ENCODE peak calls at places on chromosomes 3 and 15, in nine cellular contexts. Z, P, V, H, D, C, X, L and W are unnamed samples.

GRCh38 chr3:185400340-185400667 is 37.4 kb downstream of the MAP3K13 start:
- DNase-seq in Z (no peak), P (no peak), V (no peak), H (no peak), D (no peak), C (no peak), X (no peak), L (no peak), W (no peak)

GRCh38 chr3:54853573-54854404 is 74.1 kb downstream of the LRTM1 start:
- DNase-seq in Z (peak), P (peak), V (peak), H (peak), D (peak), C (no peak), X (peak), L (peak), W (peak)

GRCh38 chr15:61834076-61834697 is 226.1 kb downstream of the VPS13C start:
- DNase-seq in Z (peak), P (peak), V (peak), H (peak), D (peak), C (peak), X (peak), L (peak), W (peak)

GRCh38 chr3:42653560-42654330 is at the start of gene ZBTB47:
- DNase-seq in Z (no peak), P (peak), V (no peak), H (peak), D (peak), C (no peak), X (peak), L (peak), W (peak)

GRCh38 chr3:193879099-193879863 is 256.7 kb upstream of the HES1 start:
- DNase-seq in Z (no peak), P (no peak), V (no peak), H (no peak), D (peak), C (no peak), X (no peak), L (peak), W (no peak)

GRCh38 chr15:38440353-38441129 is 13.4 kb upstream of the FAM98B start:
- DNase-seq in Z (peak), P (no peak), V (peak), H (peak), D (no peak), C (peak), X (peak), L (peak), W (peak)

GRCh38 chr3:81395739-81396138 is 365.7 kb downstream of the GBE1 start:
- DNase-seq in Z (no peak), P (no peak), V (no peak), H (no peak), D (no peak), C (no peak), X (no peak), L (peak), W (no peak)

GRCh38 chr15:58282060-58282708 is 144.0 kb downstream of the AQP9 start:
- DNase-seq in Z (no peak), P (no peak), V (no peak), H (no peak), D (no peak), C (no peak), X (no peak), L (peak), W (no peak)

GRCh38 chr3:81910244-81910852 is 148.9 kb upstream of the GBE1 start:
- DNase-seq in Z (peak), P (no peak), V (peak), H (no peak), D (no peak), C (peak), X (no peak), L (peak), W (peak)

GRCh38 chr3:78858910-78859309 is 908.9 kb downstream of the ROBO1 start:
- DNase-seq in Z (no peak), P (no peak), V (no peak), H (no peak), D (no peak), C (no peak), X (no peak), L (no peak), W (no peak)

GRCh38 chr15:71471347-71471746 is 339.0 kb upstream of the NR2E3 start:
- DNase-seq in Z (peak), P (no peak), V (no peak), H (no peak), D (no peak), C (no peak), X (no peak), L (no peak), W (no peak)

GRCh38 chr15:100591835-100592234 is 10.1 kb downstream of the LINS1 start:
- DNase-seq in Z (no peak), P (no peak), V (no peak), H (no peak), D (no peak), C (no peak), X (no peak), L (no peak), W (no peak)

GRCh38 chr3:177563792-177564191 is 366.5 kb upstream of the TBL1XR1 start:
- DNase-seq in Z (no peak), P (no peak), V (no peak), H (no peak), D (no peak), C (no peak), X (no peak), L (no peak), W (no peak)

GRCh38 chr3:37163262-37164020 is 10.9 kb downstream of the LRRFIP2 start:
- DNase-seq in Z (no peak), P (no peak), V (no peak), H (no peak), D (no peak), C (no peak), X (no peak), L (no peak), W (no peak)

GRCh38 chr15:101504866-101505609 is 15.5 kb upstream of the PCSK6 start:
- DNase-seq in Z (no peak), P (no peak), V (no peak), H (no peak), D (no peak), C (no peak), X (no peak), L (no peak), W (no peak)

GRCh38 chr3:170496026-170496867 is 77.6 kb downstream of the CLDN11 start:
- DNase-seq in Z (no peak), P (no peak), V (no peak), H (no peak), D (no peak), C (no peak), X (no peak), L (no peak), W (no peak)

GRCh38 chr3:99817047-99817436 is 620 bp upstream of the CMSS1 start:
- DNase-seq in Z (peak), P (no peak), V (peak), H (no peak), D (peak), C (no peak), X (no peak), L (no peak), W (peak)

GRCh38 chr3:59542276-59542675 is 492.5 kb upstream of the CFAP20DC start:
- DNase-seq in Z (no peak), P (no peak), V (no peak), H (no peak), D (no peak), C (no peak), X (no peak), L (no peak), W (no peak)

GRCh38 chr3:146747928-146748327 is 142.8 kb upstream of the PLSCR5 start:
- DNase-seq in Z (no peak), P (no peak), V (no peak), H (no peak), D (no peak), C (peak), X (no peak), L (no peak), W (no peak)

GRCh38 chr15:58538901-58539300 is 107.1 kb downstream of the LIPC start:
- DNase-seq in Z (no peak), P (no peak), V (no peak), H (no peak), D (no peak), C (no peak), X (no peak), L (no peak), W (no peak)

GRCh38 chr15:52789008-52789600 is 1.0 kb downstream of the ONECUT1 start:
- DNase-seq in Z (no peak), P (no peak), V (no peak), H (no peak), D (no peak), C (no peak), X (no peak), L (no peak), W (no peak)

GRCh38 chr3:21506061-21506460 is 244.9 kb downstream of the ZNF385D start:
- DNase-seq in Z (no peak), P (no peak), V (no peak), H (no peak), D (no peak), C (no peak), X (no peak), L (no peak), W (no peak)

GRCh38 chr15:64740361-64741170 is 34.8 kb downstream of the RBPMS2 start:
- DNase-seq in Z (peak), P (no peak), V (no peak), H (no peak), D (peak), C (no peak), X (peak), L (peak), W (peak)

GRCh38 chr3:152051501-152052404 is 178.3 kb downstream of the SUCNR1 start:
- DNase-seq in Z (no peak), P (no peak), V (no peak), H (no peak), D (no peak), C (no peak), X (no peak), L (no peak), W (no peak)

GRCh38 chr15:68354923-68355322 is 77.0 kb downstream of the ITGA11 start:
- DNase-seq in Z (no peak), P (no peak), V (no peak), H (no peak), D (no peak), C (peak), X (no peak), L (peak), W (no peak)

GRCh38 chr15:68791431-68792283 is 29.0 kb downstream of the ANP32A start:
- DNase-seq in Z (no peak), P (no peak), V (no peak), H (no peak), D (no peak), C (no peak), X (no peak), L (no peak), W (no peak)

GRCh38 chr15:50315814-50316630 is 39.0 kb downstream of the GABPB1 start:
- DNase-seq in Z (no peak), P (no peak), V (no peak), H (no peak), D (no peak), C (peak), X (no peak), L (peak), W (no peak)

GRCh38 chr3:192229866-192230265 is 497.5 kb downstream of the FGF12 start:
- DNase-seq in Z (no peak), P (no peak), V (no peak), H (no peak), D (no peak), C (no peak), X (no peak), L (no peak), W (no peak)

GRCh38 chr3:184505479-184505878 is 56.1 kb upstream of the EPHB3 start:
- DNase-seq in Z (no peak), P (no peak), V (no peak), H (no peak), D (no peak), C (no peak), X (no peak), L (no peak), W (no peak)

GRCh38 chr3:127988770-127989518 is 63.3 kb upstream of the SEC61A1 start:
- DNase-seq in Z (no peak), P (no peak), V (no peak), H (no peak), D (no peak), C (peak), X (no peak), L (no peak), W (no peak)

DNA sequence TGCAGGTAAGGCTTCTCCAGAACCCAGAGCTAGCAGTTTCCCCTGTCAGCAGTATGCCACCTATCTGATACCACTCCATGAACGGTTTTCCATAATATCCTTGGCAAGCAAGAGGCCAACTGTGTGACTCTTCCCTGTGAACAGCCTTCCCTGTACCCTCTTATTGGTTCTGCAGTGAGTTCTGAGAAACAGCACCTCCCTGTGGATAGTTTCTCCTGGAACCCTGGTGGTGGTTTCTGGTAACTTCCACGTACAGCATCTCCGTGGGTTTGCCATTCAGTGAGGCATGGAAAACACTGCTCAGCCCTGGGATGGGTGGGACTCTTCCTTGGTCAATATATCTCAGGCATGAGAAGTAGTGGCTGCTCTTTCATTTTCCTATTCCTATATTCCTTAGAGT is 19.4 kb upstream of the SERPINI2 start:
- DNase-seq in Z (no peak), P (no peak), V (no peak), H (no peak), D (no peak), C (peak), X (no peak), L (peak), W (no peak)
- TF ChIP-seq CTCF in Z (no peak), P (no peak), V (no peak), H (no peak), D (no peak), C (peak), X (no peak), L (peak), W (no peak)

GRCh38 chr3:136412307-136412706 is 162.2 kb downstream of the PCCB start:
- DNase-seq in Z (no peak), P (no peak), V (no peak), H (no peak), D (no peak), C (no peak), X (no peak), L (no peak), W (no peak)

GRCh38 chr3:136414476-136414875 is 164.3 kb downstream of the PCCB start:
- DNase-seq in Z (no peak), P (no peak), V (no peak), H (no peak), D (no peak), C (no peak), X (no peak), L (peak), W (no peak)

GRCh38 chr3:136404056-136404455 is 153.9 kb downstream of the PCCB start:
- DNase-seq in Z (no peak), P (no peak), V (no peak), H (no peak), D (no peak), C (no peak), X (no peak), L (no peak), W (no peak)

GRCh38 chr3:136409549-136409948 is 159.4 kb downstream of the PCCB start:
- DNase-seq in Z (no peak), P (no peak), V (no peak), H (no peak), D (no peak), C (no peak), X (no peak), L (no peak), W (no peak)
- TF ChIP-seq POLR2A in Z (no peak), P (no peak), V (no peak), H (no peak), D (no peak), C (no peak), X (no peak), L (no peak), W (no peak)

GRCh38 chr15:74124196-74124595 is 6.2 kb upstream of the ISLR2 start:
- DNase-seq in Z (no peak), P (no peak), V (no peak), H (no peak), D (no peak), C (no peak), X (no peak), L (no peak), W (no peak)

GRCh38 chr15:74121858-74122257 is 8.5 kb upstream of the ISLR2 start:
- DNase-seq in Z (no peak), P (no peak), V (no peak), H (peak), D (no peak), C (no peak), X (no peak), L (no peak), W (no peak)

GRCh38 chr15:74122403-74123130 is 7.8 kb upstream of the ISLR2 start:
- DNase-seq in Z (no peak), P (no peak), V (no peak), H (peak), D (no peak), C (no peak), X (no peak), L (no peak), W (no peak)

GRCh38 chr15:74123685-74124084 is 6.7 kb upstream of the ISLR2 start:
- DNase-seq in Z (no peak), P (no peak), V (no peak), H (no peak), D (no peak), C (no peak), X (no peak), L (no peak), W (no peak)

GRCh38 chr15:74123131-74123429 is 7.3 kb upstream of the ISLR2 start:
- DNase-seq in Z (no peak), P (no peak), V (no peak), H (peak), D (no peak), C (no peak), X (no peak), L (peak), W (no peak)
- TF ChIP-seq CTCF in Z (no peak), P (no peak), V (no peak), H (no peak), D (no peak), C (no peak), X (no peak), L (no peak), W (no peak)

GRCh38 chr3:50154840-50155490 is at the start of gene SEMA3F:
- DNase-seq in Z (peak), P (no peak), V (peak), H (peak), D (peak), C (no peak), X (peak), L (peak), W (peak)
- TF ChIP-seq POLR2A in Z (peak), P (peak), V (peak), H (no peak), D (no peak), C (no peak), X (no peak), L (no peak), W (no peak)

GRCh38 chr3:4584537-4585249 is 91.5 kb downstream of the ITPR1 start:
- DNase-seq in Z (no peak), P (no peak), V (no peak), H (no peak), D (peak), C (no peak), X (no peak), L (peak), W (no peak)
- TF ChIP-seq CTCF in Z (no peak), P (no peak), V (no peak), H (no peak), D (no peak), C (no peak), X (peak), L (peak), W (no peak)